ENCODE peak calls at places on chromosomes 11 and 22, in seven cellular contexts. P, E, J, O, Y, V and Q are unnamed samples.
A peak's percentile ranks its signal among the peaks of the same experiment; 100 is the strongest.

GRCh38 chr11:7250166-7250565 is 1.5 kb upstream of the SYT9 start:
- DNase-seq in P (no peak), E (no peak), J (no peak), O (no peak), Y (no peak), V (no peak), Q (no peak)

GRCh38 chr22:27045103-27045940 is 387.9 kb downstream of the MIAT start:
- DNase-seq in P (peak; percentile 30), E (no peak), J (no peak), O (no peak), Y (peak; percentile 73), V (peak; percentile 17), Q (no peak)

GRCh38 chr22:49963647-49964026 is 3.1 kb downstream of the PIM3 start:
- DNase-seq in P (no peak), E (no peak), J (no peak), O (peak; percentile 27), Y (no peak), V (no peak), Q (no peak)

GRCh38 chr11:31764766-31765165 is 46.4 kb downstream of the PAX6 start:
- DNase-seq in P (no peak), E (peak; percentile 68), J (no peak), O (no peak), Y (no peak), V (no peak), Q (no peak)

GRCh38 chr22:37581534-37581933 is 1.6 kb upstream of the LGALS2 start:
- DNase-seq in P (no peak), E (peak; percentile 89), J (no peak), O (no peak), Y (no peak), V (no peak), Q (peak; percentile 63)

GRCh38 chr11:16009021-16009420 is 347.3 kb downstream of the SOX6 start:
- DNase-seq in P (no peak), E (no peak), J (no peak), O (no peak), Y (no peak), V (no peak), Q (no peak)

GRCh38 chr11:124884340-124884739 is 13.3 kb downstream of the ROBO4 start:
- DNase-seq in P (no peak), E (no peak), J (no peak), O (no peak), Y (no peak), V (no peak), Q (no peak)

GRCh38 chr11:113577356-113578163 is 102.4 kb upstream of the DRD2 start:
- DNase-seq in P (no peak), E (no peak), J (no peak), O (no peak), Y (no peak), V (no peak), Q (no peak)

GRCh38 chr22:37930270-37930951 is 23.0 kb downstream of the C22orf23 start:
- DNase-seq in P (peak; percentile 38), E (peak; percentile 35), J (peak; percentile 36), O (no peak), Y (peak; percentile 22), V (no peak), Q (no peak)

GRCh38 chr11:114447892-114448291 is 8.6 kb downstream of the REXO2 start:
- DNase-seq in P (peak; percentile 42), E (peak; percentile 17), J (no peak), O (no peak), Y (no peak), V (peak; percentile 72), Q (no peak)

GRCh38 chr22:47623740-47624103 is 861.3 kb downstream of the TBC1D22A start:
- DNase-seq in P (no peak), E (peak; percentile 29), J (no peak), O (no peak), Y (no peak), V (no peak), Q (no peak)

GRCh38 chr11:99199336-99199735 is 178.6 kb downstream of the CNTN5 start:
- DNase-seq in P (peak; percentile 4), E (peak; percentile 9), J (no peak), O (no peak), Y (peak; percentile 12), V (no peak), Q (no peak)

GRCh38 chr22:49962751-49963646 is 2.4 kb downstream of the PIM3 start:
- DNase-seq in P (no peak), E (no peak), J (peak; percentile 19), O (peak; percentile 30), Y (no peak), V (no peak), Q (no peak)